ENCODE peak calls at places on chromosomes 7 and 10, in seven cellular contexts. Z is neuronal stem cell, O is Panc1, W is caudate nucleus, C is kidney, N is left ventricle myocardium inferior, A is aorta. V is an unnamed sample.
A peak's percentile ranks its signal among the peaks of the same experiment; 100 is the strongest.

GRCh38 chr10:74827045-74827441 is 643 bp downstream of the KAT6B start:
- DNase-seq in Z (no peak), O (no peak), A (no peak), W (no peak), C (no peak), N (no peak), V (no peak)

GRCh38 chr7:127620406-127621233 is 2.7 kb upstream of the PAX4 start:
- DNase-seq in N (no peak), A (no peak), O (no peak), Z (no peak), W (no peak), C (no peak), V (no peak)

GRCh38 chr10:13536674-13537366 is 8.0 kb upstream of the BEND7 start:
- DNase-seq in W (no peak), Z (peak; percentile 57), A (no peak), O (peak; percentile 10), N (peak; percentile 34), C (peak; percentile 78), V (peak; percentile 30)

GRCh38 chr7:144069511-144069910 is at the start of gene OR2A25:
- DNase-seq in Z (no peak), N (no peak), A (no peak), W (no peak), O (no peak), C (no peak), V (no peak)

GRCh38 chr10:132740542-132741066 is 45.3 kb downstream of the NKX6-2 start:
- DNase-seq in W (no peak), N (no peak), O (no peak), Z (no peak), C (no peak), A (no peak), V (no peak)

GRCh38 chr10:120279196-120279595 is 177.8 kb upstream of the PLPP4 start:
- DNase-seq in Z (no peak), N (no peak), O (no peak), W (no peak), A (no peak), C (no peak), V (no peak)

GRCh38 chr10:81978238-81978637 is 103.2 kb downstream of the NRG3 start:
- DNase-seq in C (no peak), A (no peak), W (no peak), O (no peak), Z (peak; percentile 61), N (no peak), V (no peak)

GRCh38 chr7:144391823-144392255 is 11.7 kb downstream of the NOBOX start:
- DNase-seq in N (no peak), O (peak; percentile 43), C (no peak), W (no peak), Z (peak; percentile 47), A (no peak), V (no peak)

GRCh38 chr10:127034224-127034623 is 129.0 kb downstream of the DOCK1 start:
- DNase-seq in Z (no peak), C (no peak), O (no peak), A (no peak), N (no peak), W (no peak), V (no peak)

GRCh38 chr10:123998197-123999141 is 94.9 kb downstream of the CHST15 start:
- DNase-seq in Z (no peak), A (no peak), C (no peak), W (no peak), N (no peak), O (no peak), V (no peak)

GRCh38 chr7:74017122-74017521 is 10.9 kb upstream of the ELN start:
- DNase-seq in N (no peak), O (no peak), Z (no peak), A (no peak), C (no peak), W (no peak), V (peak; percentile 2)

GRCh38 chr7:128937647-128938523 is at the start of gene IRF5:
- DNase-seq in A (peak; percentile 85), N (peak; percentile 56), W (no peak), O (no peak), C (peak; percentile 88), Z (no peak), V (peak; percentile 77)

GRCh38 chr7:149547126-149547525 is 49.5 kb upstream of the ZNF746 start:
- DNase-seq in Z (no peak), C (no peak), O (no peak), W (no peak), N (no peak), A (no peak), V (no peak)

GRCh38 chr7:11237742-11238141 is 264.1 kb downstream of the PHF14 start:
- DNase-seq in N (no peak), W (no peak), C (no peak), A (no peak), O (no peak), Z (no peak), V (no peak)

GRCh38 chr7:99124636-99125504 is 19.0 kb downstream of the SMURF1 start:
- DNase-seq in N (no peak), A (no peak), O (no peak), C (no peak), Z (no peak), W (no peak), V (no peak)

GRCh38 chr10:121418126-121418777 is 180.0 kb downstream of the FGFR2 start:
- DNase-seq in N (no peak), A (no peak), W (no peak), O (peak; percentile 2), Z (no peak), C (no peak), V (no peak)

GRCh38 chr7:106485031-106485551 is 175.9 kb downstream of the CCDC71L start:
- DNase-seq in N (no peak), W (no peak), Z (no peak), A (no peak), C (no peak), O (no peak), V (no peak)

GRCh38 chr7:143327903-143328302 is 12.0 kb downstream of the CLCN1 start:
- DNase-seq in O (no peak), Z (no peak), A (no peak), W (no peak), C (no peak), N (no peak), V (no peak)

GRCh38 chr7:69608878-69609277 is 10.6 kb downstream of the AUTS2 start:
- DNase-seq in W (no peak), N (no peak), A (no peak), Z (no peak), C (no peak), O (no peak), V (no peak)

GRCh38 chr7:73557397-73558257 is at the start of gene BCL7B:
- DNase-seq in C (peak; percentile 92), Z (peak; percentile 68), A (peak; percentile 91), O (peak; percentile 54), N (peak; percentile 65), W (peak; percentile 69), V (peak; percentile 78)

GRCh38 chr7:155948845-155949244 is 136.6 kb upstream of the SHH start:
- DNase-seq in N (no peak), C (no peak), Z (no peak), W (no peak), A (no peak), O (no peak), V (no peak)

GRCh38 chr7:155953781-155954549 is 141.7 kb upstream of the SHH start:
- DNase-seq in N (no peak), O (no peak), A (no peak), W (no peak), C (no peak), Z (no peak), V (no peak)

GRCh38 chr7:155953501-155953778 is 141.2 kb upstream of the SHH start:
- DNase-seq in Z (no peak), O (no peak), C (no peak), N (no peak), W (no peak), A (no peak), V (no peak)

GRCh38 chr7:155950898-155951553 is 138.8 kb upstream of the SHH start:
- DNase-seq in Z (no peak), A (no peak), W (no peak), O (no peak), C (no peak), N (no peak), V (no peak)

DNA sequence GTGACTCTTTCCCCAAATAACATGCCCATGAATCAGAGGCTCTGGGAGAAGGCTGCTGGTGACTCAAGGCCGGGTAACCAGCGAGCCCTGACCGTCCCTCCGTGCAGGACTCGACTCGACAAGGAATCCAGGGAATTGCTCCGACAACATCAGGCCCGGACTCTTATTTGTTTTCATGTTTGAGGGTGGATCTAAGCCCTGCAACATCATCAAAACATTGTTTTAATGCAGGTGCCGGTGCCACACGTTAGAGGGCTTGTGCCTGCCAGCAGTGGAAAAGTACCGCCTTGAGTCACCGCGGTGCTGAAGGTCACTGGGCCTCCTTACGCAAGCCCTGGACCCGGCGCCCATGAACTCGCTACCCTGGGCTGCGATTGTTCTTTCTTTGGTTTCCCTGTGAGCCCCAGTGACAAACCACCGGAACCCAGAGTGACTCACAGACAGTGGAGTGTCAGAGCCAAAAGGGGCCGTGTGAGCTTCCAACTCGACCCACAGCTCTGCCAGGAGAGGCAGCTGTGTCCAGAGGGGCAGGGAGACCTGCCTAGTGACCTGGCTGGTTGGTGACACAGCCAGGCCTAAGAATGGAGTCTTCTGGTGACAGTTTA is 139.4 kb upstream of the SHH start:
- DNase-seq in Z (no peak), O (peak; percentile 99), C (peak; percentile 94), W (no peak), N (no peak), A (no peak), V (no peak)
- H3K27ac ChIP-seq in Z (no peak overlapping the region), O (peak overlapping the region; percentile 98), C (no peak overlapping the region), W (no peak overlapping the region), N (no peak overlapping the region), A (no peak overlapping the region), V (no peak overlapping the region)

DNA sequence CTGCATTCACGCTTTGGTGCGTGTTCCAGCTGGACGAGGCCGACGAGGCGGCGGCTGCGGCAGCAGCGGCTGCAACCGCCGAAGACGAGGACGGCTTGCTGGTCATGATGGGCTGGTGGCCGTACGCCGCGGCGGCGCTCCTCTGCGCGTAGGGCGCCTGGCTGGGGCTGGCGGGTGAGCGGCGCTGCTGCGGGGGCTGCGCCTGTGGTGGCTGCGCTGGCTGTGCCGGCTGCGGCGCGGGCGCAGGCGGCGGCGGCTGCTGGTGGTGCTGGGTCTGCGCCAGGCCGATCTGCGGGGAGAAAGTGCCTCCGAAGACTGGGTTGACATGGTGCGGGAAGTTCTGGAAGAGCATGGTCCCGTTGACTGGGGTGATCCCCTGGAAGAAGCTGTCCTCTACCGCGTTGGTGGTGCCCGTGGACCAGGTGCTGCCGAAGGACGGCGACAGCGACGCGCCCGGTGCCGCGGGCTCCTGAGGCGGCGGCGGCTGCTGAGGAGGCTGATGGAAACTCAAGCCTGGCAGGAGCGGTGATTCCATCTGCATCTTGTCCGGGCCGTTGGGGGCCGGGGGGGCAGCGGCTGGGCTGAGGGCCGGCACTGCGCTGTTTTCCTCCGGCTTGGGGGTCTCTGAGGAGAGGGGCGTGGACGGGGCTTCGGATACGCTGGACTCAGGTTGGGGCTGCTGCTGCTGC is 51.1 kb downstream of the CPEB3 start:
- DNase-seq in O (no peak), C (peak; percentile 83), N (peak; percentile 46), Z (peak; percentile 44), A (peak; percentile 87), W (peak; percentile 45), V (peak; percentile 47)
- H3K27ac ChIP-seq in O (peak overlapping the region; percentile 76), C (peak overlapping the region; percentile 83), N (peak overlapping the region; percentile 92), Z (no peak overlapping the region), A (peak overlapping the region; percentile 56), W (peak overlapping the region; percentile 97), V (peak overlapping the region; percentile 84)

GRCh38 chr7:6730343-6730633 is 23.5 kb upstream of the ZNF12 start:
- DNase-seq in Z (no peak), W (no peak), O (no peak), A (no peak), C (no peak), N (no peak), V (no peak)
- H3K27ac ChIP-seq in Z (no peak overlapping the region), W (no peak overlapping the region), O (peak overlapping the region; percentile 95), A (no peak overlapping the region), C (no peak overlapping the region), N (peak overlapping the region; percentile 88), V (peak overlapping the region; percentile 2)

GRCh38 chr10:24261627-24262026 is 52.7 kb downstream of the KIAA1217 start:
- DNase-seq in Z (no peak), C (no peak), N (no peak), O (no peak), A (no peak), W (no peak), V (no peak)
- H3K27ac ChIP-seq in Z (no peak overlapping the region), C (no peak overlapping the region), N (peak overlapping the region; percentile 64), O (no peak overlapping the region), A (no peak overlapping the region), W (no peak overlapping the region), V (no peak overlapping the region)